ENCODE peak calls at places on chromosomes 16 and 17, in six cellular contexts. P is Peyer's patch, Z is PC-9, T is heart right ventricle, C is neural progenitor cell, H is AG04450. L is an unnamed sample. For H3K27me3, the result is how much of the 10 kb centered on the place peaks cover.

GRCh38 chr17:28751600-28752366 is 8.0 kb downstream of the TRAF4 start:
- DNase-seq in Z (no peak), C (no peak), T (no peak), P (no peak), H (no peak), L (no peak)

GRCh38 chr16:82741073-82741615 is 114.4 kb downstream of the CDH13 start:
- DNase-seq in T (no peak), Z (no peak), P (no peak), H (no peak), C (no peak), L (no peak)

GRCh38 chr16:50389900-50390896 is 21.4 kb upstream of the BRD7 start:
- DNase-seq in P (no peak), Z (no peak), C (no peak), H (no peak), T (no peak), L (no peak)

GRCh38 chr17:60506312-60506711 is 19.7 kb downstream of the APPBP2 start:
- DNase-seq in P (no peak), H (peak), T (no peak), Z (no peak), C (no peak), L (no peak)

GRCh38 chr17:60328679-60329078 is 63.3 kb downstream of the USP32 start:
- DNase-seq in C (no peak), P (no peak), H (no peak), Z (no peak), T (no peak), L (no peak)

GRCh38 chr17:39485555-39485954 is 24.3 kb downstream of the CDK12 start:
- DNase-seq in T (no peak), H (peak), Z (peak), C (no peak), P (no peak), L (no peak)

GRCh38 chr16:19338335-19338734 is 52.8 kb downstream of the CLEC19A start:
- DNase-seq in T (no peak), H (no peak), Z (no peak), P (no peak), C (no peak), L (peak)

GRCh38 chr16:27761816-27762215 is 211.9 kb downstream of the KATNIP start:
- DNase-seq in C (no peak), H (no peak), P (no peak), T (no peak), Z (no peak), L (no peak)

GRCh38 chr16:82062645-82063058 is 27.6 kb downstream of the HSD17B2 start:
- DNase-seq in H (peak), T (no peak), C (no peak), P (no peak), Z (no peak), L (no peak)

GRCh38 chr16:48489376-48489775 is 104.2 kb upstream of the SIAH1 start:
- DNase-seq in P (no peak), T (no peak), H (no peak), C (no peak), Z (no peak), L (no peak)

GRCh38 chr17:32819035-32819434 is 57.9 kb downstream of the MYO1D start:
- DNase-seq in H (no peak), Z (no peak), C (no peak), T (no peak), P (no peak), L (no peak)

GRCh38 chr17:44350733-44351226 is 5.7 kb downstream of the GRN start:
- DNase-seq in Z (peak), C (peak), P (peak), T (peak), H (no peak), L (peak)

GRCh38 chr17:82316651-82317393 is 586 bp downstream of the CD7 start:
- DNase-seq in H (no peak), C (no peak), Z (no peak), T (no peak), P (no peak), L (peak)

GRCh38 chr17:57994436-57994835 is 6.4 kb upstream of the VEZF1 start:
- DNase-seq in P (no peak), T (no peak), C (no peak), Z (no peak), H (no peak), L (no peak)

GRCh38 chr17:19812407-19812806 is 55.3 kb downstream of the ULK2 start:
- DNase-seq in P (no peak), Z (peak), C (no peak), T (no peak), H (no peak), L (no peak)

GRCh38 chr17:9821921-9822320 is at the start of gene GSG1L2:
- DNase-seq in H (no peak), C (no peak), Z (no peak), T (no peak), P (no peak), L (no peak)

GRCh38 chr16:86772671-86773338 is 194.5 kb downstream of the FOXL1 start:
- DNase-seq in C (peak), Z (no peak), P (no peak), T (no peak), H (peak), L (no peak)

GRCh38 chr17:44912763-44913544 is 2.3 kb downstream of the GFAP start:
- DNase-seq in C (no peak), P (no peak), T (no peak), H (no peak), Z (no peak), L (no peak)

GRCh38 chr16:47036201-47036600 is 62.7 kb upstream of the DNAJA2 start:
- DNase-seq in T (no peak), C (no peak), H (no peak), Z (no peak), P (no peak), L (no peak)

GRCh38 chr17:43106552-43106951 is 18.6 kb downstream of the BRCA1 start:
- DNase-seq in C (no peak), P (no peak), H (no peak), Z (no peak), T (no peak), L (no peak)

GRCh38 chr17:35080536-35080935 is 17.0 kb upstream of the RFFL start:
- DNase-seq in P (no peak), C (no peak), H (no peak), T (no peak), Z (no peak), L (no peak)

GRCh38 chr17:1552911-1553310 is 9.7 kb downstream of the PITPNA start:
- DNase-seq in C (no peak), H (no peak), P (no peak), Z (no peak), T (no peak), L (no peak)

DNA sequence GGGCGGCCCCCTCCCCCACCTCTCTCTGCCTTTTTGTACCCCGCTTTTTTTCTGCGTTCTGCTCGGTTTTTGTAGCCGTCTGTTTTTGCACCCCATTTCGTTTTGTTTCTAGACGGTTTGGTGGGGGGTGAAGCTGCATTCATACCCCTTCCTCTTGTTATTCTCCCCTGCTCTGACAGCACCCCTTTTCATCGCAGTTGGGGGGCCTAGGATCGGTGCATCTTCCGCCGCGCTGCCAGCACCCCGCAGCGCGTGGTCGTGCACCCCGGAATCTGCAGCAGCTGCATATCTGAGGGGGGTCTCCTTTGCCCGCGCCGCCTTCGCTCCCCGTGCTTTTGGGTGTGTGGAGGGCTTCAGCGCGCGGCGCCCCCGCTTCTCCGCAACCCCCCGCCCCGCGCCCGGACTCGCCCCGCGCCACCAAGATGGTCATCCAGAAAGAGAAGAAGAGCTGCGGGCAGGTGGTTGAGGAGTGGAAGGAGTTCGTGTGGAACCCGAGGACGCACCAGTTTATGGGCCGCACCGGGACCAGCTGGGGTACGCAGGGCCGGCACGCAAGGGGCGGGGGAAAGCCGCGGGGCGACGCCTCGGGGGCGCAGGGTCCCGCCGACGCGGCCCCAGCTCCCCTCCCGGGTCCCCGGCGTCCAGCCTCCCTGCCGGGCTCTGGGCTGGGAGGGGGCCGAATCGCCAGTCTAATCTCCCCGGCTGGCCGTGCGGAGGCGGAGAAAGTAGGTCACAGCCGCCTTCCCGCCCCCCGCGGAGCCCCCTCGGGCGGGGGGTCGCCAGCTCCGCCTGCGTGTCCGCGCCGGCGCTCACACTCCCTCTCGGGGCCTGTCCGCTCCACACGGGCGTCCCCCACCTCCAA is 602 bp downstream of the ATP1B2 start:
- DNase-seq in C (peak), H (no peak), P (no peak), Z (no peak), T (no peak), L (no peak)
- H3K27me3 ChIP-seq in C (under half), H (half or more), P (under half), Z (under half), T (under half), L (under half)

DNA sequence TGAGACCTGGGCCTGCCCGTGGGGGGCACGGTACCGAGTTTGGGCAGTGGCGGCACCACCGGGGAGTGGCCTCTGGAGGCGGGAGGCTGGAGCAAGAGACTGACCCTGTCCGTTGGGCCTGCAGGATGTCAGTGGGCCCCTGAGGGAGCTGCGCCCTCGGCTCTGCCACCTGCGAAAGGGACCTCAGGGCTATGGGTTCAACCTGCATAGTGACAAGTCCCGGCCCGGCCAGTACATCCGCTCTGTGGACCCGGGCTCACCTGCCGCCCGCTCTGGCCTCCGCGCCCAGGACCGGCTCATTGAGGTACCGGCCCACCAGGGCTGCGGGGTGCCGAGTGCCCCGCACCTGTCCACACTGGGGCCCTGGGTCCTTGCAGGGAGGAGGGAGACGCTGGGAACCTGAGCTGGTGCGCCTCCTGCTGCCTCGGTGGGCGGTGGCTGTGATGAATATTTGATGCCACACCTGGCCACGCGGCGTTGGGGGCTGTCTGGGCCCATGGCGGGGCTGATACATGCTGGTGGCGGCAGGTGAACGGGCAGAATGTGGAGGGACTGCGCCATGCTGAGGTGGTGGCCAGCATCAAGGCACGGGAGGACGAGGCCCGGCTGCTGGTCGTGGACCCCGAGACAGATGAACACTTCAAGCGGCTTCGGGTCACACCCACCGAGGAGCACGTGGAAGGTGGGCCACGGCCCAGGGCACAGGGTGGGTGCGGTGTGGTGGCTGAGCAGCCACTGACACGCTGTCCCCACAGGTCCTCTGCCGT is 9.7 kb downstream of the NHERF2 start:
- DNase-seq in T (no peak), C (no peak), P (no peak), Z (no peak), H (no peak), L (no peak)
- H3K4me3 ChIP-seq in T (peak), C (no peak), P (no peak), Z (no peak), H (peak), L (no peak)

GRCh38 chr17:81094224-81094743 is 59.3 kb downstream of the BAIAP2 start:
- DNase-seq in P (no peak), T (no peak), Z (no peak), C (no peak), H (no peak), L (no peak)
- H3K27me3 ChIP-seq in P (under half), T (under half), Z (under half), C (under half), H (under half), L (under half)

DNA sequence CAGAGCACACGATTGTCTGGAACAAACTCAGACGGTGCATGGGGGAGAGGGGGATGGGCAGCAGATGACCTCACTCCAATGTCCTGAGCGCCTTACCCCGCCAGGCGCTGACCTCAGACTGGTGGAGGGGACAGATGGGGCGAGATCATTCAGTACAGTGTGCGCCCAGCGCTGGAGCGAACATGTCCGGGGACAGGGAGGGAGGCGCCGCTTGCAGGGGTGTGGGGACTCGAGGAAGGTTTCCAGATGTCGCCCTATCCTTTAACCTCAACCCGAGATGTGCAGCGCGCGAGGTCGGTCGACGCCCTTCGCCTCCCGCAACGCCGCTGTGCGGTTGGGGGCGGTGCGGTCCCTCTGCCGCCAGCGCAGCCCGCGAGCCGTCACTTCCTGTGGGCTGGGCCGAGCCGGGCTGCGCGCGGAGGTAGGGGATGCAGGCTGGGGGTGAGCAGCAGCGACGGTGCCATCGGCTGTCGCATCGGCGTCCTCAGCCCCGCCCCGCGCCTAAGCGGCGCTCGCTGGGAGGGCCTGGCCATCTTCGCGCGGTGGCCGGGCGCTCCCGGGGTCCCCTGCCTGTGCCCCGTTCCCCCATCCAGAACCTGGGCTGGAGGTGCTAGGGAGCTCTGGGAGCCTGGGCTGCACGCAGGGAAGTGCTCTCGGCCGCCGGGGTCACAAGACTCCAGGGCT is 5.3 kb upstream of the CDR2L start:
- DNase-seq in H (no peak), T (peak), P (peak), C (peak), Z (peak), L (peak)
- H3K4me3 ChIP-seq in H (peak), T (peak), P (peak), C (peak), Z (peak), L (peak)

GRCh38 chr16:65598626-65599025 is 476.8 kb upstream of the CDH11 start:
- DNase-seq in C (peak), P (no peak), H (no peak), T (no peak), Z (no peak), L (no peak)

GRCh38 chr16:65604771-65605170 is 482.9 kb upstream of the CDH11 start:
- DNase-seq in C (no peak), Z (no peak), P (no peak), H (no peak), T (no peak), L (no peak)

GRCh38 chr16:65600046-65600445 is 478.2 kb upstream of the CDH11 start:
- DNase-seq in P (no peak), Z (no peak), C (peak), T (no peak), H (no peak), L (no peak)

GRCh38 chr16:65600629-65601028 is 478.8 kb upstream of the CDH11 start:
- DNase-seq in H (no peak), P (no peak), Z (no peak), T (no peak), C (peak), L (no peak)

DNA sequence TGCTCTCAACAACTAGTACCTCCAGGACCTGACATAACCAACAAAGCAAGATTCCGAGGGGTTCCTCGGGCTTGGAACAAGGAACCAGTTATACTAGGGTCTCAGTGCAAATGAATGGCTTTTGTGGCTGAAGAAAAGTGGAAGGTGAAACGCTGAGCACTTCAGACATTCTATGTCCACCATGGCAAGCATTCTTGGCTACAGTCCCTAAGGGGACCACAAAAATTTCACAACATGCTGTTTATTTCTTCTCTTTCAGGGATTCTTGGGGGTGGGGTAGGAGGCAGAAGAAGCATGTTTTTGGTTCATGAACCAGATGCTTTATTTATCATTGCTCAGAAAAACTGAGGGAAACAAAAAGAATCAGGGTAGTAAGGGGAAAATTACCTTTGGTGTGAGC is 479.9 kb upstream of the CDH11 start:
- DNase-seq in T (no peak), P (no peak), H (no peak), C (no peak), Z (no peak), L (no peak)
- H3K27me3 ChIP-seq in T (under half), P (under half), H (under half), C (under half), Z (under half), L (under half)

L was measured in BE2C.